ENCODE peak calls at places on chromosomes 7 and 10, in four cellular contexts. N is astrocyte of the spinal cord; Y is lung microvascular endothelial cell; Z is activated CD8-positive, alpha-beta memory T cell treated with anti-CD3 and anti-CD28 coated beads for 24 hours. I is an unnamed sample.

GRCh38 chr7:139875821-139876241 is 46.8 kb downstream of the TBXAS1 start:
- DNase-seq in Z (no peak), Y (peak), N (no peak), I (no peak)

GRCh38 chr7:45479781-45480180 is 94.4 kb upstream of the ADCY1 start:
- DNase-seq in Y (no peak), Z (no peak), N (no peak), I (no peak)

GRCh38 chr7:73980206-73980605 is 47.8 kb upstream of the ELN start:
- DNase-seq in Z (no peak), Y (no peak), N (no peak), I (no peak)

GRCh38 chr10:26435852-26436251 is 2.3 kb upstream of the APBB1IP start:
- DNase-seq in N (no peak), Y (no peak), Z (no peak), I (no peak)

GRCh38 chr7:46839651-46840050 is 742.3 kb downstream of the TNS3 start:
- DNase-seq in Z (no peak), Y (no peak), N (peak), I (no peak)

GRCh38 chr7:155378580-155378934 is 79.4 kb upstream of the EN2 start:
- DNase-seq in Z (no peak), Y (no peak), N (no peak), I (no peak)

GRCh38 chr10:5665380-5666323 is 743 bp downstream of the ASB13 start:
- DNase-seq in Z (no peak), N (no peak), Y (peak), I (no peak)

GRCh38 chr10:75297021-75297599 is 61.4 kb upstream of the COMTD1 start:
- DNase-seq in N (no peak), Y (no peak), Z (no peak), I (no peak)

GRCh38 chr10:43121444-43121843 is 16.8 kb upstream of the CSGALNACT2 start:
- DNase-seq in Y (no peak), N (no peak), Z (no peak), I (no peak)